ENCODE peak calls at places on chromosome 4, in seven cellular contexts. A is astrocyte of the cerebellum, Q is IMR-90, M is upper lobe of left lung, S is fibroblast of mammary gland, Y is adrenal gland, K is right lobe of liver. F is an unnamed sample.

GRCh38 chr4:42458686-42459085 is 61.4 kb downstream of the SHISA3 start:
- DNase-seq in A (no peak), Q (no peak), M (no peak), S (no peak), Y (no peak), K (no peak), F (no peak)

GRCh38 chr4:54439831-54440243 is 210.7 kb downstream of the PDGFRA start:
- DNase-seq in A (no peak), Q (peak; percentile 41), M (no peak), S (peak; percentile 69), Y (peak; percentile 57), K (peak; percentile 18), F (peak; percentile 60)

GRCh38 chr4:57639566-57640328 is 529.6 kb upstream of the IGFBP7 start:
- DNase-seq in A (no peak), Q (no peak), M (no peak), S (no peak), Y (no peak), K (no peak), F (no peak)

GRCh38 chr4:20251796-20252655 is at the start of gene SLIT2:
- DNase-seq in A (peak; percentile 45), Q (peak; percentile 68), M (peak; percentile 96), S (peak; percentile 75), Y (peak; percentile 85), K (peak; percentile 81), F (peak; percentile 85)

GRCh38 chr4:159823743-159824142 is 720.9 kb downstream of the RAPGEF2 start:
- DNase-seq in A (peak; percentile 64), Q (no peak), M (no peak), S (no peak), Y (no peak), K (no peak), F (no peak)

GRCh38 chr4:3044812-3045499 is 29.4 kb downstream of the HTT-AS start:
- DNase-seq in A (no peak), Q (no peak), M (no peak), S (no peak), Y (no peak), K (no peak), F (no peak)

GRCh38 chr4:137393043-137393442 is 139.3 kb downstream of the PCDH18 start:
- DNase-seq in A (no peak), Q (no peak), M (no peak), S (peak; percentile 48), Y (peak; percentile 31), K (no peak), F (peak; percentile 50)

GRCh38 chr4:176001171-176002006 is 64.3 kb upstream of the WDR17 start:
- DNase-seq in A (peak; percentile 31), Q (peak; percentile 0), M (peak; percentile 38), S (peak; percentile 20), Y (no peak), K (peak; percentile 59), F (peak; percentile 5)

GRCh38 chr4:158825443-158826036 is 56.7 kb downstream of the FNIP2 start:
- DNase-seq in A (no peak), Q (no peak), M (no peak), S (no peak), Y (no peak), K (no peak), F (no peak)

GRCh38 chr4:55549888-55550287 is 3.2 kb upstream of the CLOCK start:
- DNase-seq in A (peak; percentile 83), Q (peak; percentile 92), M (no peak), S (peak; percentile 82), Y (no peak), K (no peak), F (peak; percentile 73)

GRCh38 chr4:112168719-112169500 is 23.7 kb downstream of the FAM241A start:
- DNase-seq in A (no peak), Q (no peak), M (no peak), S (no peak), Y (no peak), K (no peak), F (no peak)

GRCh38 chr4:15240764-15241163 is 187.1 kb upstream of the C1QTNF7 start:
- DNase-seq in A (no peak), Q (peak; percentile 61), M (no peak), S (peak; percentile 30), Y (no peak), K (no peak), F (no peak)

GRCh38 chr4:1200425-1201035 is 28.1 kb upstream of the SPON2 start:
- DNase-seq in A (peak; percentile 59), Q (peak; percentile 95), M (peak; percentile 86), S (peak; percentile 94), Y (no peak), K (peak; percentile 22), F (peak; percentile 84)

GRCh38 chr4:185395255-185395955 is at the start of gene LRP2BP:
- DNase-seq in A (peak; percentile 80), Q (no peak), M (no peak), S (peak; percentile 97), Y (no peak), K (no peak), F (peak; percentile 4)

GRCh38 chr4:188107931-188108843 is 1.2 kb downstream of the TRIML2 start:
- DNase-seq in A (no peak), Q (peak; percentile 49), M (no peak), S (peak; percentile 36), Y (no peak), K (no peak), F (peak; percentile 12)
- H3K4me3 ChIP-seq in A (no peak overlapping the region), Q (no peak overlapping the region), M (no peak overlapping the region), S (no peak overlapping the region), Y (no peak overlapping the region), K (no peak overlapping the region), F (no peak overlapping the region)

GRCh38 chr4:183600189-183600685 is 58.7 kb downstream of the RWDD4 start:
- DNase-seq in A (no peak), Q (no peak), M (no peak), S (no peak), Y (no peak), K (no peak), F (no peak)
- TF ChIP-seq CTCF in A (peak; percentile 48), Q (peak; percentile 37), M (no peak), S (peak; percentile 44), Y (peak; percentile 9), K (no peak), F (peak; percentile 49)

DNA sequence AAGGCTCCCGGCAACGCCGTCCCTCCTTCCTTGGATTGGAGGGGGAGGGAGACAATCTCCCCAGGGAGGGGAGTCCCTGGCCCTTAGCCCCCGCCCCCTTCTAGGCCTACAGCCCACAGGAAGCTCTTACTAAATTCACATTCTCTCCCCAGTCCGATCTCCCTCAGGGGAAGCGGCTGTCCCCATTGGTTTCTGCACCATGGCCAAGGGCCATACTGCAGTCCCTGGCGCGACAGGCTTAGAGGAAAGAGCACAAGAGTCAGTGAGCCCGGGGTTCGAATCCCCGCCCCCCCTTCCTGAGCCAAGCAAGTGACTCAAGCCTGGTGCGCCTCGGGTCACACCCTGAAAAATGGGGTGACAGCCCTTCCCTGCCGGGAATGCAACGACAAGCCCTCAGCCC is 1.1 kb downstream of the ABLIM2 start:
- DNase-seq in A (no peak), Q (no peak), M (no peak), S (no peak), Y (peak; percentile 66), K (no peak), F (no peak)
- H3K4me3 ChIP-seq in A (no peak overlapping the region), Q (no peak overlapping the region), M (peak overlapping the region; percentile 90), S (no peak overlapping the region), Y (no peak overlapping the region), K (peak overlapping the region; percentile 52), F (no peak overlapping the region)

DNA sequence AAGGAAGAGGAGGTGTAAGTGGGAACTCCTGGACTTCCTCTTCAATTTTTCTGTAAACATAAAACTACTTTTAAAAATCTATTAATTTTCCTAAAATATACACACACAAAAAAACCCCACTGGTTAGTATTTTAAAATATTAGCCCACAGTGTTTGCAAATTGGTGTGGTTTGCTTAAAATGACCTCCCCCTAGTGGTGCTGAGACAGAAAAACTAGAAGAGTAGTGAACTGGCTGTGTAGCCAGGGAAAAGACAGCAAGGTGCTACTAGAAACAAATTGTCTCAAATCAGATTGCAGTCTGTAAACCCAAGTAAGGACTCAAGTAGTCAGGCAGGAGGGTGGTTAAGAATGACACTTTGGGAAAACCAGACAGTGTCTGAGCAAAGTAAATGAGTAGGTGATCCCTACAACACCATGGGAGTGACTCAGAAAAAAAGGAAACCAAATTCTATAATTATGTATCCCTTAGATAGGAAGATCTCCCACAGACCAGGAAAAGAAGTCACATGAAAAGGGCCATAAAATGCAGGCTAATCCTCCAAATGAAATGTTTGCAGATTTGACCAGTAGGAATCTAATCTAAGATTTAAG is 26.0 kb downstream of the AMTN start:
- DNase-seq in A (no peak), Q (peak; percentile 10), M (no peak), S (peak; percentile 10), Y (no peak), K (no peak), F (peak; percentile 14)
- TF ChIP-seq CTCF in A (peak; percentile 76), Q (peak; percentile 41), M (peak; percentile 9), S (peak; percentile 54), Y (peak; percentile 21), K (peak; percentile 29), F (peak; percentile 59)

GRCh38 chr4:168877779-168878491 is 132.1 kb downstream of the CBR4 start:
- DNase-seq in A (no peak), Q (no peak), M (peak; percentile 92), S (no peak), Y (peak; percentile 31), K (peak; percentile 75), F (peak; percentile 38)

GRCh38 chr4:168876106-168876505 is 133.9 kb downstream of the CBR4 start:
- DNase-seq in A (no peak), Q (no peak), M (no peak), S (no peak), Y (no peak), K (no peak), F (peak; percentile 77)

GRCh38 chr4:168879178-168879577 is 130.9 kb downstream of the CBR4 start:
- DNase-seq in A (no peak), Q (no peak), M (no peak), S (no peak), Y (no peak), K (no peak), F (no peak)

GRCh38 chr4:168880087-168880675 is 129.9 kb downstream of the CBR4 start:
- DNase-seq in A (no peak), Q (peak; percentile 56), M (no peak), S (peak; percentile 42), Y (no peak), K (no peak), F (peak; percentile 82)

DNA sequence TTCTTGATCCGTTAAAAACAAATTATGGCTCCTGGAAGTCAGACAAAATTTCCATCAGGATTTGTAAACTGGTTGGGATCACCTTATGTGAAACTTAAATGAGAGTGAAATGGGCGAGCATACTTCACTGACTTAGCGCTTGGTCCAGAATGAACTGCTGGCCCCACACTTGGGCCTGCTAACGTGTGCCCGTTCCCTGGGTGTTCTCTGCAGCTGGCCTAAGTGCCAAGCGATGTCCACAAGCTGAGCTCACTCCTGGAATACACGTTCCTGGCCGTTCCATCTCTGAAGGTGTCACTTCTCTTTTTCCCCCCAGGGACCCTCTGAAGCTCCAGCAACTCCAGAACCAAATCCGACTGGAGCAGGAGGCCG is 132.7 kb downstream of the CBR4 start:
- DNase-seq in A (no peak), Q (no peak), M (no peak), S (no peak), Y (no peak), K (no peak), F (peak; percentile 37)
- H3K4me3 ChIP-seq in A (no peak overlapping the region), Q (no peak overlapping the region), M (peak overlapping the region; percentile 52), S (peak overlapping the region; percentile 30), Y (no peak overlapping the region), K (peak overlapping the region; percentile 54), F (peak overlapping the region; percentile 34)